ENCODE peak calls at places on chromosomes 6 and 20, in nine cellular contexts. D, J, C, P, H, I, O, X and M are unnamed samples.

GRCh38 chr20:63457737-63458136 is 14.7 kb downstream of the KCNQ2 start:
- DNase-seq in D (no peak), J (peak; percentile 58), C (no peak), P (no peak), H (no peak), I (peak; percentile 16), O (no peak), X (no peak), M (no peak)

GRCh38 chr6:7201444-7201731 is 93.6 kb downstream of the RREB1 start:
- DNase-seq in D (no peak), J (no peak), C (no peak), P (no peak), H (no peak), I (no peak), O (no peak), X (no peak), M (no peak)

GRCh38 chr6:41079080-41079479 is 6.3 kb downstream of the NFYA start:
- DNase-seq in D (no peak), J (no peak), C (no peak), P (no peak), H (no peak), I (no peak), O (no peak), X (no peak), M (no peak)

GRCh38 chr6:52512199-52512598 is 64.7 kb downstream of the TRAM2 start:
- DNase-seq in D (peak; percentile 40), J (peak; percentile 80), C (no peak), P (peak; percentile 88), H (peak; percentile 22), I (peak; percentile 72), O (no peak), X (no peak), M (peak; percentile 94)

GRCh38 chr20:49285813-49286494 is 8.1 kb upstream of the ZNFX1 start:
- DNase-seq in D (no peak), J (no peak), C (no peak), P (no peak), H (no peak), I (no peak), O (no peak), X (no peak), M (no peak)

GRCh38 chr6:91449539-91449938 is 862.7 kb upstream of the MAP3K7 start:
- DNase-seq in D (no peak), J (no peak), C (no peak), P (peak; percentile 70), H (no peak), I (no peak), O (no peak), X (no peak), M (no peak)

GRCh38 chr6:114284281-114284680 is 58.5 kb downstream of the HS3ST5 start:
- DNase-seq in D (no peak), J (no peak), C (no peak), P (no peak), H (no peak), I (no peak), O (no peak), X (no peak), M (no peak)

GRCh38 chr6:110816677-110817076 is 1.4 kb upstream of the CDK19 start:
- DNase-seq in D (no peak), J (peak; percentile 10), C (no peak), P (no peak), H (peak; percentile 10), I (no peak), O (no peak), X (no peak), M (no peak)

GRCh38 chr6:27902335-27903314 is 9.6 kb downstream of the OR2B2 start:
- DNase-seq in D (peak; percentile 83), J (peak; percentile 84), C (no peak), P (peak; percentile 78), H (peak; percentile 91), I (peak; percentile 75), O (peak; percentile 88), X (peak; percentile 89), M (no peak)

GRCh38 chr20:59873409-59873808 is 60.0 kb downstream of the SYCP2 start:
- DNase-seq in D (no peak), J (no peak), C (no peak), P (no peak), H (no peak), I (no peak), O (no peak), X (no peak), M (no peak)

GRCh38 chr6:115969207-115969929 is 91.3 kb downstream of the FRK start:
- DNase-seq in D (no peak), J (peak; percentile 7), C (no peak), P (no peak), H (no peak), I (no peak), O (no peak), X (no peak), M (no peak)

GRCh38 chr6:82875573-82876185 is 190.0 kb downstream of the UBE3D start:
- DNase-seq in D (no peak), J (no peak), C (no peak), P (peak; percentile 91), H (no peak), I (no peak), O (no peak), X (no peak), M (no peak)

GRCh38 chr6:10441004-10441654 is 26.3 kb upstream of the TFAP2A start:
- DNase-seq in D (no peak), J (no peak), C (no peak), P (peak; percentile 87), H (no peak), I (no peak), O (no peak), X (no peak), M (no peak)

GRCh38 chr6:106546322-106547052 is 82.8 kb downstream of the RTN4IP1 start:
- DNase-seq in D (no peak), J (no peak), C (no peak), P (peak; percentile 84), H (no peak), I (no peak), O (no peak), X (no peak), M (no peak)

GRCh38 chr6:3628143-3628840 is 123.2 kb downstream of the PXDC1 start:
- DNase-seq in D (no peak), J (no peak), C (no peak), P (no peak), H (no peak), I (no peak), O (peak; percentile 51), X (no peak), M (peak; percentile 47)

GRCh38 chr6:152503541-152503940 is 133.6 kb downstream of the SYNE1 start:
- DNase-seq in D (no peak), J (no peak), C (no peak), P (peak; percentile 26), H (no peak), I (no peak), O (no peak), X (no peak), M (no peak)

GRCh38 chr20:24149881-24150307 is 161.3 kb upstream of the GGTLC1 start:
- DNase-seq in D (no peak), J (no peak), C (no peak), P (no peak), H (no peak), I (peak; percentile 36), O (no peak), X (no peak), M (peak; percentile 47)
- TF ChIP-seq CTCF in D (no peak), J (peak; percentile 47), C (no peak), P (peak; percentile 31), H (peak; percentile 38), I (peak; percentile 32), O (no peak), X (peak; percentile 11), M (no peak)

GRCh38 chr6:44253307-44254101 is 3.8 kb downstream of the SLC35B2 start:
- DNase-seq in D (no peak), J (no peak), C (no peak), P (no peak), H (peak; percentile 68), I (no peak), O (no peak), X (no peak), M (no peak)
- H3K36me3 ChIP-seq in D (peaks cover 6% of the 10 kb centered on the region), J (peaks cover 78% of the 10 kb centered on the region), C (peaks cover 75% of the 10 kb centered on the region), P (peaks cover 58% of the 10 kb centered on the region), H (peaks cover 53% of the 10 kb centered on the region), I (no peaks in the 10 kb centered on the region), O (peaks cover 4% of the 10 kb centered on the region), X (peaks cover 70% of the 10 kb centered on the region), M (peaks cover 4% of the 10 kb centered on the region)

GRCh38 chr6:142301421-142302391 is at the start of gene ADGRG6:
- DNase-seq in D (no peak), J (peak; percentile 19), C (no peak), P (peak; percentile 28), H (peak; percentile 55), I (peak; percentile 13), O (no peak), X (peak; percentile 81), M (no peak)

GRCh38 chr6:142303191-142303564 is 1.4 kb downstream of the ADGRG6 start:
- DNase-seq in D (no peak), J (no peak), C (no peak), P (peak; percentile 14), H (no peak), I (no peak), O (no peak), X (no peak), M (no peak)

GRCh38 chr6:142300302-142300701 is 1.5 kb upstream of the ADGRG6 start:
- DNase-seq in D (no peak), J (no peak), C (no peak), P (no peak), H (no peak), I (no peak), O (no peak), X (no peak), M (no peak)

GRCh38 chr6:142302427-142303190 is 802 bp downstream of the ADGRG6 start:
- DNase-seq in D (no peak), J (no peak), C (no peak), P (peak; percentile 11), H (no peak), I (no peak), O (peak; percentile 67), X (no peak), M (no peak)

DNA sequence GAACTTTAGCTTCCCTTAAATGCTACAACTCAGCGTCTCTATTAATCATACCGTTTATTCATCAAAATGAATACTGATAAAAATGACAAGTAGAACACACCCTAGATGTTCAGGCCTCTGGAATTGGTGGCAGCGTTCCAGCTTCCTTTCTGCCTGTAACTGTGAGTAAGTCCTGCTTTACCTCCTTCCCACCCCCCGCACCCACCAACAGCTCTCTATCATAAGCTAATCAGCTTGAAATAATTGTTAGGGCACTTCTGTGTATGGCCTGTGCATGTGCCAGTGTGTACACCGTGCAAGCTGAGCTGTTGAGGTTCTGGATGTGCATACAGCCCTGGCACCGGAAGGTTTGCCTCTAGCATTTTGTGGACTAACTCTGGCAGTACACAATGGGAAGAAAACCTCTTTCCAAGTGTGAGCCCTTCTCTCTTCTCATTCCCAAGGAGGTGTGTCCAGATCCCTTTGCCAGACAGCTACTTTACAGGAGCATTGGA is 1.0 kb upstream of the ADGRG6 start:
- DNase-seq in D (no peak), J (no peak), C (no peak), P (peak; percentile 71), H (peak; percentile 25), I (peak; percentile 13), O (no peak), X (no peak), M (no peak)
- TF ChIP-seq POLR2A in D (no peak), J (no peak), C (no peak), P (no peak), H (no peak), I (no peak), O (no peak), X (no peak), M (no peak)

DNA sequence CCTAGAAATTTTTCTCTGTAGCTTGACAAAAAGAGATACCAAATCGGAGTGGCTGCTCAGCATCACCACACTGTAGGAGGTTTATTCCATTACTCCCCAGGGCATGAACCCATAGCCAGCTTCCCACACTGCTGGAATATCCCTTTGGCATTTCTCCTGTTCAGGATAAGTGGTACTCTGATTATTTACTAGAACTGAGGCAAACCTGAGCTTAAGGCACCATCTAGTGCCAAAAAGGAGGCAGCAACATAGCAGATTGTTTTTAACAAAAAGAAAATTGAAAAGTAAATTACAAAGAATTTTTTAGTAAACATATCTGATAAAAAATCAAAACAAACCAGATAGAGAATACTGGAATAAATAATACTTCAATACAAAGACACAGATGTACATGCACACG is 181.7 kb downstream of the WDR27 start:
- DNase-seq in D (no peak), J (no peak), C (no peak), P (peak; percentile 70), H (no peak), I (no peak), O (no peak), X (no peak), M (no peak)
- TF ChIP-seq CTCF in D (no peak), J (peak; percentile 25), C (no peak), P (peak; percentile 82), H (no peak), I (no peak), O (no peak), X (no peak), M (no peak)